ENCODE peak calls at places on chromosomes 13 and 19, in six cellular contexts. One of them, this sample, is unnamed.

GRCh38 chr19:13902993-13903555 is 2.8 kb downstream of the BRME1 start:
- DNase-seq in H1: peak; percentile 57
- DNase-seq in HepG2: no peak
- DNase-seq in K562: no peak
- DNase-seq in A549: peak; percentile 40
- DNase-seq in GM12878: no peak
- DNase-seq in this sample: peak; percentile 59

GRCh38 chr13:30576528-30576927 is 41.2 kb upstream of the USPL1 start:
- DNase-seq in H1: no peak
- DNase-seq in HepG2: peak; percentile 1
- DNase-seq in GM12878: no peak
- DNase-seq in K562: no peak
- DNase-seq in A549: no peak
- DNase-seq in this sample: no peak

GRCh38 chr19:14561249-14561648 is 10.6 kb downstream of the NDUFB7 start:
- DNase-seq in A549: no peak
- DNase-seq in HepG2: no peak
- DNase-seq in H1: no peak
- DNase-seq in GM12878: no peak
- DNase-seq in K562: no peak
- DNase-seq in this sample: peak; percentile 11

GRCh38 chr19:2982556-2982955 is 5.2 kb downstream of the TLE6 start:
- DNase-seq in H1: no peak
- DNase-seq in HepG2: no peak
- DNase-seq in GM12878: no peak
- DNase-seq in A549: no peak
- DNase-seq in K562: peak; percentile 5
- DNase-seq in this sample: no peak

GRCh38 chr19:7888145-7888825 is at the start of gene LRRC8E:
- DNase-seq in A549: peak; percentile 50
- DNase-seq in HepG2: peak; percentile 59
- DNase-seq in H1: peak; percentile 92
- DNase-seq in K562: peak; percentile 90
- DNase-seq in GM12878: no peak
- DNase-seq in this sample: peak; percentile 24

GRCh38 chr19:28609944-28610343 is 603.0 kb downstream of the UQCRFS1 start:
- DNase-seq in H1: no peak
- DNase-seq in HepG2: no peak
- DNase-seq in A549: no peak
- DNase-seq in GM12878: no peak
- DNase-seq in K562: no peak
- DNase-seq in this sample: no peak

GRCh38 chr19:1119475-1120217 is 15.9 kb downstream of the GPX4 start:
- DNase-seq in H1: no peak
- DNase-seq in K562: no peak
- DNase-seq in HepG2: no peak
- DNase-seq in A549: no peak
- DNase-seq in GM12878: no peak
- DNase-seq in this sample: no peak

GRCh38 chr19:54630784-54631183 is 500 bp downstream of the LILRB1 start:
- DNase-seq in A549: no peak
- DNase-seq in GM12878: no peak
- DNase-seq in H1: no peak
- DNase-seq in HepG2: no peak
- DNase-seq in K562: no peak
- DNase-seq in this sample: no peak

GRCh38 chr13:75258159-75258782 is 223.7 kb downstream of the TBC1D4 start:
- DNase-seq in HepG2: peak; percentile 16
- DNase-seq in GM12878: no peak
- DNase-seq in K562: no peak
- DNase-seq in A549: peak; percentile 33
- DNase-seq in H1: no peak
- DNase-seq in this sample: peak; percentile 36

GRCh38 chr19:23070353-23070781 is 46.5 kb upstream of the ZNF730 start:
- DNase-seq in K562: peak; percentile 27
- DNase-seq in HepG2: no peak
- DNase-seq in GM12878: no peak
- DNase-seq in A549: peak; percentile 20
- DNase-seq in H1: peak; percentile 60
- DNase-seq in this sample: peak; percentile 73

GRCh38 chr19:38698225-38699026 is 45.8 kb downstream of the CAPN12 start:
- DNase-seq in H1: no peak
- DNase-seq in A549: no peak
- DNase-seq in K562: no peak
- DNase-seq in GM12878: no peak
- DNase-seq in HepG2: no peak
- DNase-seq in this sample: no peak

GRCh38 chr19:30036154-30037129 is 94.4 kb downstream of the URI1 start:
- DNase-seq in K562: no peak
- DNase-seq in HepG2: no peak
- DNase-seq in H1: no peak
- DNase-seq in A549: no peak
- DNase-seq in GM12878: no peak
- DNase-seq in this sample: no peak

GRCh38 chr19:39083983-39084731 is at the start of gene ACP7:
- DNase-seq in HepG2: no peak
- DNase-seq in H1: peak; percentile 71
- DNase-seq in K562: peak; percentile 18
- DNase-seq in GM12878: no peak
- DNase-seq in A549: no peak
- DNase-seq in this sample: peak; percentile 64

GRCh38 chr19:33463194-33463593 is 58.4 kb downstream of the PEPD start:
- DNase-seq in K562: no peak
- DNase-seq in H1: no peak
- DNase-seq in HepG2: no peak
- DNase-seq in A549: no peak
- DNase-seq in GM12878: no peak
- DNase-seq in this sample: no peak

GRCh38 chr19:5804516-5805464 is at the start of gene NRTN:
- DNase-seq in H1: peak; percentile 77
- DNase-seq in HepG2: no peak
- DNase-seq in GM12878: no peak
- DNase-seq in K562: peak; percentile 85
- DNase-seq in A549: no peak
- DNase-seq in this sample: peak; percentile 82

GRCh38 chr19:1273263-1274041 is 1.9 kb upstream of the FAM174C start:
- DNase-seq in H1: no peak
- DNase-seq in A549: no peak
- DNase-seq in HepG2: no peak
- DNase-seq in GM12878: no peak
- DNase-seq in K562: no peak
- DNase-seq in this sample: no peak

GRCh38 chr13:33191425-33192221 is 93.9 kb downstream of the STARD13 start:
- DNase-seq in H1: no peak
- DNase-seq in K562: no peak
- DNase-seq in HepG2: no peak
- DNase-seq in A549: no peak
- DNase-seq in GM12878: no peak
- DNase-seq in this sample: peak; percentile 63

GRCh38 chr19:17996826-17997316 is 11.1 kb upstream of the ARRDC2 start:
- DNase-seq in K562: peak; percentile 82
- DNase-seq in H1: peak; percentile 99
- DNase-seq in GM12878: no peak
- DNase-seq in A549: peak; percentile 76
- DNase-seq in HepG2: peak; percentile 59
- DNase-seq in this sample: peak; percentile 95

GRCh38 chr19:10505583-10506229 is 2.5 kb upstream of the KEAP1 start:
- DNase-seq in GM12878: no peak
- DNase-seq in K562: peak; percentile 65
- DNase-seq in A549: peak; percentile 77
- DNase-seq in H1: peak; percentile 95
- DNase-seq in HepG2: peak; percentile 60
- DNase-seq in this sample: peak; percentile 73

GRCh38 chr13:106867249-106867648 is 299.3 kb upstream of the ARGLU1 start:
- DNase-seq in K562: no peak
- DNase-seq in HepG2: no peak
- DNase-seq in H1: no peak
- DNase-seq in GM12878: no peak
- DNase-seq in A549: no peak
- DNase-seq in this sample: peak; percentile 19

GRCh38 chr19:16537111-16537510 is 5.1 kb downstream of the CHERP start:
- DNase-seq in GM12878: no peak
- DNase-seq in HepG2: no peak
- DNase-seq in A549: no peak
- DNase-seq in H1: no peak
- DNase-seq in K562: peak; percentile 11
- DNase-seq in this sample: peak; percentile 28

GRCh38 chr13:19159761-19160420 is 21.7 kb downstream of the TUBA3C start:
- DNase-seq in K562: no peak
- DNase-seq in HepG2: no peak
- DNase-seq in A549: no peak
- DNase-seq in H1: no peak
- DNase-seq in GM12878: no peak
- DNase-seq in this sample: no peak

GRCh38 chr19:280541-281007 is 10.6 kb downstream of the PLPP2 start:
- DNase-seq in HepG2: no peak
- DNase-seq in GM12878: no peak
- DNase-seq in K562: peak; percentile 58
- DNase-seq in H1: no peak
- DNase-seq in A549: no peak
- DNase-seq in this sample: no peak

GRCh38 chr13:110950819-110951570 is 36.1 kb upstream of the ANKRD10 start:
- DNase-seq in H1: peak; percentile 22
- DNase-seq in HepG2: no peak
- DNase-seq in K562: no peak
- DNase-seq in A549: no peak
- DNase-seq in GM12878: no peak
- DNase-seq in this sample: no peak

GRCh38 chr19:43636121-43636683 is 3.4 kb downstream of the CADM4 start:
- DNase-seq in GM12878: no peak
- DNase-seq in A549: no peak
- DNase-seq in HepG2: peak; percentile 24
- DNase-seq in H1: peak; percentile 70
- DNase-seq in K562: peak; percentile 27
- DNase-seq in this sample: no peak
- TF ChIP-seq CHD2 in GM12878: no peak
- TF ChIP-seq CHD2 in A549: no peak
- TF ChIP-seq CHD2 in HepG2: no peak
- TF ChIP-seq CHD2 in H1: no peak
- TF ChIP-seq CHD2 in K562: no peak
- TF ChIP-seq CHD2 in this sample: no peak

DNA sequence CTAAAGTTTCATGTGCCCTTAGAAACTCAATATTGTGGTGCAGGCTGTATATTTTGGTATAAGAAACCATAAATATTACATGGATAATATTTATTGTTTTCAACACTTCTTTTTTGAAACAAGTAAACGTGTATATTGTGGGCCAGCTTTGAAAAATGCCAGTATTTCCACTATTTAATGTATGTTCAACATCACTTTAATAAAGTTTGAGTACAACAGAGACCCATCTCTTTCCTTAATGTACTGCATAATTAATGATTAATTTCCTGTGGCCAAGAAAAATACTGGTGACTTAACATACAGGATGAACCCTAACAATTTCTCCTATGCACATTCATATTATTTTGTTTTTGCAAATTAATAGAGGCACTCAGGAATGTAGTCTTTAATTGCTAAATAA is 2891.5 kb downstream of the PCDH9 start:
- DNase-seq in GM12878: no peak
- DNase-seq in H1: no peak
- DNase-seq in A549: no peak
- DNase-seq in K562: no peak
- DNase-seq in HepG2: no peak
- DNase-seq in this sample: no peak
- TF ChIP-seq CHD2 in GM12878: no peak
- TF ChIP-seq CHD2 in H1: no peak
- TF ChIP-seq CHD2 in A549: no peak
- TF ChIP-seq CHD2 in K562: no peak
- TF ChIP-seq CHD2 in HepG2: no peak
- TF ChIP-seq CHD2 in this sample: no peak

GRCh38 chr19:45496349-45496953 is 396 bp downstream of the RTN2 start:
- DNase-seq in H1: peak; percentile 91
- DNase-seq in GM12878: no peak
- DNase-seq in A549: no peak
- DNase-seq in HepG2: no peak
- DNase-seq in K562: peak; percentile 71
- DNase-seq in this sample: peak; percentile 80
- TF ChIP-seq CHD2 in H1: no peak
- TF ChIP-seq CHD2 in GM12878: no peak
- TF ChIP-seq CHD2 in A549: no peak
- TF ChIP-seq CHD2 in HepG2: peak; percentile 8
- TF ChIP-seq CHD2 in K562: no peak
- TF ChIP-seq CHD2 in this sample: peak; percentile 22

GRCh38 chr13:59444210-59444857 is 719.4 kb downstream of the DIAPH3 start:
- DNase-seq in H1: no peak
- DNase-seq in A549: no peak
- DNase-seq in K562: no peak
- DNase-seq in HepG2: no peak
- DNase-seq in GM12878: no peak
- DNase-seq in this sample: no peak
- TF ChIP-seq CHD2 in H1: no peak
- TF ChIP-seq CHD2 in A549: no peak
- TF ChIP-seq CHD2 in K562: no peak
- TF ChIP-seq CHD2 in HepG2: no peak
- TF ChIP-seq CHD2 in GM12878: no peak
- TF ChIP-seq CHD2 in this sample: no peak

DNA sequence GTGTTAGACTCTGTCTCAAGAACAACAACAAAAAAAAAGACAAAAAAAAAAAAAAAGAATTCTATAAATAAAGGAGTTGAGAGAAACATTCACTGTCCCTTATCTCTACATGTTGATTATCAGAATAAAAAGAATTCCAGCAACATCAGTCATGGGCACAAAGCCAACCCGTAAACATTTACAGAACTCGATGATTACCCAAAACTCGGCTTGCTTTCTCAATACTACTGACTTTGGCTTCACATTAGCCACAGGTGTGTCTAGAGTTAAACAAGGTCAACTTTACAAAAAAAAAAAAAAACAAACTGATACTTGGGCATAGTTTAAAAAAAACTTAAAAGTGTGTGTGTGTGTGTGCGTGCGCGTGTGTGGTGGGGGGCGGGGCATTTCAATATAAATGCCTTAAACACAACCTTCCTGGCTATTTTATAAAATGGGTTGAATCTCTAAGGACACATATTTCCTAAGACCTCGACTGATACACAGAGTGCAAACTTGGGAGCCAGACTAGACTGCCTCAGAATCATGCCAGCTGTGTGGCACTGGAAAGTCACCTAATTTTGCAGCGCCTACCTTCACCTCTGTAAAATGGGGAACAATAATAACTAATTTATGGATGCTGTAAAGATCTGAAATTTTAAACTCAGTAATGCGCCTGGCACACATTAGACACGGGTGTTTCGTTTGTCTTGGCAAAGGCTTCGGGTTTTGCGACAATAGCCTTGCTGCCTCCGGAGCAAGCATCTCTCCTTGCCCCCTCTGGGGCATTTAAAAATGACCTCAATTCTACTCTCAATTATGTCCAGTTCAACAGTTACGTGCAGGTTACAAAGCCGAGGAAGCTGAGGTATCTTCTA is 925 bp downstream of the EBPL start:
- DNase-seq in GM12878: no peak
- DNase-seq in A549: peak; percentile 39
- DNase-seq in K562: peak; percentile 14
- DNase-seq in HepG2: peak; percentile 89
- DNase-seq in H1: no peak
- DNase-seq in this sample: peak; percentile 62
- TF ChIP-seq CHD2 in GM12878: no peak
- TF ChIP-seq CHD2 in A549: no peak
- TF ChIP-seq CHD2 in K562: no peak
- TF ChIP-seq CHD2 in HepG2: no peak
- TF ChIP-seq CHD2 in H1: no peak
- TF ChIP-seq CHD2 in this sample: no peak

This sample was measured in SK-N-SH.